ENCODE peak calls at places on chromosomes 16 and 17, in ten cellular contexts. I is tibial artery; W is SK-N-SH; U is mucosa of descending colon; F is ovary; R is A673; T is kidney; P is sigmoid colon; N is effector memory CD4-positive, alpha-beta T cell; B is HFF-Myc. X is an unnamed sample.
A peak's percentile ranks its signal among the peaks of the same experiment; 100 is the strongest.

GRCh38 chr16:53417976-53418375 is 16.3 kb upstream of the RBL2 start:
- DNase-seq in I (no peak), W (no peak), U (no peak), F (no peak), R (no peak), T (no peak), P (no peak), N (no peak), B (no peak), X (no peak)

GRCh38 chr16:19898924-19899604 is 14.4 kb upstream of the GPRC5B start:
- DNase-seq in I (peak; percentile 53), W (peak; percentile 64), U (peak; percentile 74), F (peak; percentile 33), R (peak; percentile 64), T (peak; percentile 38), P (no peak), N (no peak), B (peak; percentile 52), X (peak; percentile 38)

GRCh38 chr17:64679710-64680216 is 17.7 kb upstream of the SMURF2 start:
- DNase-seq in I (peak; percentile 27), W (no peak), U (no peak), F (no peak), R (no peak), T (no peak), P (no peak), N (no peak), B (peak; percentile 79), X (peak; percentile 36)

GRCh38 chr16:57808589-57808988 is 6.3 kb upstream of the KIFC3 start:
- DNase-seq in I (no peak), W (no peak), U (no peak), F (no peak), R (no peak), T (no peak), P (no peak), N (no peak), B (no peak), X (no peak)

GRCh38 chr17:51486091-51486490 is 225.7 kb downstream of the UTP18 start:
- DNase-seq in I (no peak), W (no peak), U (no peak), F (no peak), R (no peak), T (no peak), P (no peak), N (no peak), B (no peak), X (no peak)

GRCh38 chr17:58277107-58277506 is 3.6 kb downstream of the MPO start:
- DNase-seq in I (no peak), W (no peak), U (peak; percentile 26), F (no peak), R (peak; percentile 33), T (no peak), P (no peak), N (no peak), B (no peak), X (no peak)

GRCh38 chr17:82236142-82236971 is 7.5 kb downstream of the SLC16A3 start:
- DNase-seq in I (no peak), W (peak; percentile 97), U (peak; percentile 72), F (peak; percentile 78), R (peak; percentile 84), T (peak; percentile 88), P (peak; percentile 89), N (peak; percentile 44), B (no peak), X (no peak)

GRCh38 chr17:35553310-35553709 is 7.3 kb downstream of the SLFN14 start:
- DNase-seq in I (no peak), W (no peak), U (no peak), F (no peak), R (no peak), T (no peak), P (no peak), N (no peak), B (no peak), X (no peak)

GRCh38 chr16:48075398-48075797 is 80.4 kb downstream of the ABCC12 start:
- DNase-seq in I (no peak), W (no peak), U (no peak), F (no peak), R (no peak), T (no peak), P (no peak), N (no peak), B (no peak), X (peak; percentile 48)

GRCh38 chr16:19863990-19864389 is 20.7 kb downstream of the GPRC5B start:
- DNase-seq in I (no peak), W (no peak), U (no peak), F (no peak), R (no peak), T (no peak), P (no peak), N (no peak), B (no peak), X (no peak)

GRCh38 chr16:66377327-66377723 is 10.8 kb downstream of the CDH5 start:
- DNase-seq in I (no peak), W (no peak), U (no peak), F (no peak), R (no peak), T (no peak), P (no peak), N (no peak), B (no peak), X (no peak)

GRCh38 chr17:61414936-61415251 is 15.3 kb downstream of the TBX2 start:
- DNase-seq in I (no peak), W (peak; percentile 47), U (no peak), F (no peak), R (no peak), T (no peak), P (no peak), N (no peak), B (no peak), X (no peak)

GRCh38 chr17:54727624-54728023 is 173.0 kb upstream of the TOM1L1 start:
- DNase-seq in I (no peak), W (no peak), U (no peak), F (no peak), R (no peak), T (no peak), P (no peak), N (no peak), B (no peak), X (no peak)

GRCh38 chr16:85944572-85945423 is 45.8 kb downstream of the IRF8 start:
- DNase-seq in I (no peak), W (no peak), U (no peak), F (no peak), R (no peak), T (no peak), P (no peak), N (no peak), B (no peak), X (no peak)
- H3K4me3 ChIP-seq in I (no peak overlapping the region), W (no peak overlapping the region), U (no peak overlapping the region), F (no peak overlapping the region), R (no peak overlapping the region), T (no peak overlapping the region), P (no peak overlapping the region), N (no peak overlapping the region), B (no peak overlapping the region), X (no peak overlapping the region)

GRCh38 chr17:78739331-78739853 is 42.7 kb downstream of the CYTH1 start:
- DNase-seq in I (no peak), W (no peak), U (no peak), F (no peak), R (no peak), T (no peak), P (no peak), N (no peak), B (no peak), X (peak; percentile 19)
- H3K4me3 ChIP-seq in I (no peak overlapping the region), W (no peak overlapping the region), U (no peak overlapping the region), F (no peak overlapping the region), R (no peak overlapping the region), T (no peak overlapping the region), P (no peak overlapping the region), N (no peak overlapping the region), B (no peak overlapping the region), X (no peak overlapping the region)

GRCh38 chr16:85628651-85629050 is 15.5 kb downstream of the GSE1 start:
- DNase-seq in I (no peak), W (no peak), U (no peak), F (no peak), R (no peak), T (no peak), P (no peak), N (no peak), B (no peak), X (no peak)
- H3K4me3 ChIP-seq in I (no peak overlapping the region), W (no peak overlapping the region), U (no peak overlapping the region), F (no peak overlapping the region), R (no peak overlapping the region), T (no peak overlapping the region), P (no peak overlapping the region), N (no peak overlapping the region), B (no peak overlapping the region), X (no peak overlapping the region)

DNA sequence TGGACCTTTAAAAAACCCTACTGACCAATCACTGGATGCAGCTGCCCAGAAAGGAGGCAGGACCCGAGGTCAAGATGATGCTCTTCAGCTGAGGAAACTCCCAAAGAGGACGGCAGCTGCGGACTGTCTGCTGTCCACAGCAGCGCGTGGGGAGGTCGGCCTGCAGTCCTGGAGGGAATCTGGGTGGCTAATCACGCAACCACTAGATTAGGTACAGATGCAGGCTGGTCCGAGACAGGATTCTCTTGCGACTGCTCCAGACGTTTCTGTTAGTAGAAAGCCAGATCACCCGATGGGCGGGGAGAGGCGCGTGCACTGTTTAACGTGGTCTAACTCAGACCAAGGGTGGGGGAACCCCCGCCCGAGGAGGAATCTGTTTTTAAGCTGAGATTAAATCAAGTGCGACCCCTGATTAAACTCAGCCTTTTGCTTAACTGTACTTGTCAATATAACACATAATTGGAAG is 8.8 kb downstream of the CTRB2 start:
- DNase-seq in I (no peak), W (peak; percentile 71), U (peak; percentile 11), F (peak; percentile 2), R (peak; percentile 26), T (no peak), P (no peak), N (no peak), B (peak; percentile 24), X (no peak)
- H3K4me3 ChIP-seq in I (no peak overlapping the region), W (no peak overlapping the region), U (no peak overlapping the region), F (no peak overlapping the region), R (no peak overlapping the region), T (no peak overlapping the region), P (no peak overlapping the region), N (no peak overlapping the region), B (peak overlapping the region; percentile 18), X (no peak overlapping the region)

GRCh38 chr16:50282955-50283631 is 16.7 kb downstream of the ADCY7 start:
- DNase-seq in I (no peak), W (no peak), U (no peak), F (no peak), R (no peak), T (peak; percentile 24), P (no peak), N (no peak), B (no peak), X (no peak)

GRCh38 chr16:50279142-50279865 is 13.0 kb downstream of the ADCY7 start:
- DNase-seq in I (peak; percentile 80), W (no peak), U (peak; percentile 76), F (no peak), R (no peak), T (peak; percentile 61), P (peak; percentile 83), N (no peak), B (no peak), X (no peak)

GRCh38 chr16:50282010-50282538 is 15.7 kb downstream of the ADCY7 start:
- DNase-seq in I (peak; percentile 78), W (no peak), U (peak; percentile 65), F (no peak), R (no peak), T (peak; percentile 83), P (peak; percentile 82), N (peak; percentile 48), B (no peak), X (peak; percentile 40)

GRCh38 chr16:50280932-50281331 is 14.6 kb downstream of the ADCY7 start:
- DNase-seq in I (no peak), W (no peak), U (no peak), F (no peak), R (no peak), T (peak; percentile 55), P (no peak), N (no peak), B (no peak), X (no peak)

GRCh38 chr16:50281391-50282009 is 15.1 kb downstream of the ADCY7 start:
- DNase-seq in I (no peak), W (no peak), U (no peak), F (no peak), R (no peak), T (peak; percentile 53), P (no peak), N (no peak), B (no peak), X (no peak)
- H3K4me3 ChIP-seq in I (no peak overlapping the region), W (no peak overlapping the region), U (no peak overlapping the region), F (no peak overlapping the region), R (no peak overlapping the region), T (no peak overlapping the region), P (no peak overlapping the region), N (peak overlapping the region; percentile 37), B (no peak overlapping the region), X (no peak overlapping the region)

X was measured in astrocyte of the cerebellum.